ENCODE peak calls at places on chromosome 15, in eight cellular contexts. A, N, G, B, H, L, Z and U are unnamed samples.

GRCh38 chr15:72118400-72118978 is at the start of gene SENP8:
- DNase-seq in A (no peak), N (no peak), G (no peak), B (no peak), H (no peak), L (no peak), Z (no peak), U (no peak)

GRCh38 chr15:34987982-34988873 is at the start of gene ZNF770:
- DNase-seq in A (peak), N (peak), G (peak), B (peak), H (peak), L (peak), Z (peak), U (peak)

GRCh38 chr15:80698636-80699035 is 3.5 kb downstream of the ABHD17C start:
- DNase-seq in A (no peak), N (no peak), G (no peak), B (no peak), H (no peak), L (no peak), Z (no peak), U (no peak)

GRCh38 chr15:88651971-88652370 is 13.2 kb downstream of the ISG20 start:
- DNase-seq in A (no peak), N (no peak), G (no peak), B (no peak), H (no peak), L (no peak), Z (no peak), U (no peak)

GRCh38 chr15:81000144-81000625 is 538 bp upstream of the TLNRD1 start:
- DNase-seq in A (no peak), N (no peak), G (no peak), B (peak), H (no peak), L (no peak), Z (no peak), U (no peak)

GRCh38 chr15:25233766-25234350 is 205.0 kb downstream of the UBE3A start:
- DNase-seq in A (no peak), N (no peak), G (no peak), B (no peak), H (no peak), L (no peak), Z (no peak), U (no peak)

GRCh38 chr15:35139822-35140221 is 54.7 kb upstream of the NANOGP8 start:
- DNase-seq in A (no peak), N (no peak), G (no peak), B (no peak), H (no peak), L (no peak), Z (no peak), U (no peak)

GRCh38 chr15:23497710-23498111 is 50.7 kb upstream of the GOLGA6L2 start:
- DNase-seq in A (no peak), N (no peak), G (no peak), B (peak), H (no peak), L (no peak), Z (no peak), U (peak)

DNA sequence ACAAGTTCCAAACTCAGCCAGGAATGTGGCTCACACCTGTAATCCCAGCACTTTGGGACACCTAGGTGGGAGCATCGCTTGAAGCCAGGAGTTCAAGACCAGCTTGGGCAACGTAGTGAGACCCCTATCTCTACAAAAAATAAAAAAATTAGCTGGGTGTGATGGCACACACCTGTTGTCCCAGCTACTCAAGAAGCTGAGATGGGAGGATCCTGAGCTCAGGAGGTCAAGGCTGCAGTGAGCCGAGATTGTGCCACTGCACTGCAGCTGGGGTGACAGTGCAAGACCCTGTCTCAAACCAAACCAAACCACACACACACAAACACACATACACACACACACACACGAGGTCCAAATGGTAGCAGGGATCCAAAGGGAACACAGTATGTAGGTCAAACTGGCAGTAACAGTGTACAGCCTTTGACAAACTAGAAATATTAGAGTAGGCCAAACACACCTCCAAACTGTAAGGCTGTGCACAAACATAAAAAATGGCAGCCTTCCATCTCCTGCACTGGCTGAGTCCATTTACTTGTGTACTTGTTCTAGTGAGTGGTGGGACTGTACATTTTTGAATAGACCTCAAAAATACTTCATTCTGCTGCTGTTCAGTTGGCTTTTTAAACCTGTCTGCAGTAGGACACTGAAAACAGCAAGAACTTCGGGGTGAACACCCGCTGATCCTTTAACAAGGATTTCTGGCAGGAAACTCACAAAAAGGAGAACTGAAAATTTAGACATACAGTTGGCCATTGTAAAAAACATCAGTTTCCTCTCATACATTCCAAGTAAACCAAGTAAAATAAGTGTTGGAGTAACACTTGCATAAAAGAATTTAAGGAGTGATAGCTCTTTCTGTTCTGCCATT is 33.6 kb downstream of the INTS14 start:
- DNase-seq in A (peak), N (no peak), G (no peak), B (no peak), H (no peak), L (no peak), Z (no peak), U (no peak)
- TF ChIP-seq POLR2A in A (no peak), N (no peak), G (no peak), B (no peak), H (no peak), L (no peak), Z (no peak), U (no peak)

GRCh38 chr15:45634442-45635190 is at the start of gene SQOR:
- DNase-seq in A (peak), N (peak), G (peak), B (peak), H (peak), L (peak), Z (peak), U (peak)
- TF ChIP-seq POLR2A in A (peak), N (no peak), G (peak), B (peak), H (no peak), L (peak), Z (peak), U (peak)

GRCh38 chr15:99566157-99566900 is 545 bp downstream of the MEF2A start:
- DNase-seq in A (no peak), N (no peak), G (peak), B (no peak), H (peak), L (no peak), Z (peak), U (peak)

GRCh38 chr15:99564221-99565030 is 1.4 kb upstream of the MEF2A start:
- DNase-seq in A (peak), N (no peak), G (peak), B (no peak), H (peak), L (no peak), Z (peak), U (peak)

GRCh38 chr15:99565281-99566156 is at the start of gene MEF2A:
- DNase-seq in A (peak), N (peak), G (peak), B (peak), H (peak), L (peak), Z (peak), U (peak)

GRCh38 chr15:99562238-99562637 is 3.5 kb upstream of the MEF2A start:
- DNase-seq in A (no peak), N (no peak), G (no peak), B (no peak), H (no peak), L (no peak), Z (no peak), U (no peak)

GRCh38 chr15:99565031-99565280 is 828 bp upstream of the MEF2A start:
- DNase-seq in A (no peak), N (peak), G (no peak), B (no peak), H (no peak), L (no peak), Z (peak), U (no peak)
- TF ChIP-seq POLR2A in A (no peak), N (no peak), G (no peak), B (no peak), H (no peak), L (no peak), Z (no peak), U (no peak)

GRCh38 chr15:64893481-64894394 is 18.0 kb upstream of the ANKDD1A start:
- DNase-seq in A (peak), N (peak), G (peak), B (peak), H (peak), L (peak), Z (peak), U (peak)
- TF ChIP-seq POLR2A in A (peak), N (no peak), G (peak), B (no peak), H (peak), L (no peak), Z (peak), U (peak)

GRCh38 chr15:92803852-92804609 is 96.1 kb upstream of the CHD2 start:
- DNase-seq in A (peak), N (peak), G (peak), B (peak), H (peak), L (peak), Z (peak), U (peak)
- TF ChIP-seq POLR2A in A (peak), N (no peak), G (no peak), B (no peak), H (no peak), L (no peak), Z (no peak), U (peak)